ENCODE peak calls at places on chromosomes 3 and 15, in four cellular contexts. X is GM20000, Y is HFFc6, G is A673. H is an unnamed sample.

GRCh38 chr15:93221754-93222153 is 132.7 kb upstream of the RGMA start:
- DNase-seq in G (no peak), Y (no peak), X (no peak), H (no peak)

GRCh38 chr15:68504721-68505090 is 72.7 kb upstream of the ITGA11 start:
- DNase-seq in X (no peak), G (no peak), Y (no peak), H (peak)

GRCh38 chr3:152236741-152237140 is 32.0 kb upstream of the MBNL1 start:
- DNase-seq in Y (peak), G (peak), X (no peak), H (no peak)

GRCh38 chr3:72260590-72260914 is 475.6 kb upstream of the PROK2 start:
- DNase-seq in Y (no peak), G (no peak), X (no peak), H (no peak)

GRCh38 chr3:172448661-172449467 is 608 bp upstream of the GHSR start:
- DNase-seq in G (no peak), Y (no peak), X (no peak), H (no peak)

GRCh38 chr3:171088984-171089754 is 62.6 kb upstream of the SLC2A2 start:
- DNase-seq in Y (peak), X (no peak), G (peak), H (no peak)

GRCh38 chr3:171260430-171260829 is 199.8 kb downstream of the TNIK start:
- DNase-seq in G (no peak), X (no peak), Y (no peak), H (no peak)

GRCh38 chr15:87778358-87778757 is 478.2 kb downstream of the NTRK3 start:
- DNase-seq in X (no peak), Y (no peak), G (no peak), H (no peak)

GRCh38 chr3:132135628-132136333 is 101.0 kb upstream of the CPNE4 start:
- DNase-seq in Y (peak), X (no peak), G (peak), H (peak)

GRCh38 chr3:30305021-30305420 is 301.4 kb upstream of the TGFBR2 start:
- DNase-seq in X (no peak), G (no peak), Y (no peak), H (no peak)

GRCh38 chr3:126125341-126125740 is 41.4 kb upstream of the SLC41A3 start:
- DNase-seq in G (no peak), Y (no peak), X (no peak), H (no peak)

GRCh38 chr3:10548997-10549396 is 43.6 kb upstream of the ATP2B2 start:
- DNase-seq in G (no peak), X (no peak), Y (no peak), H (no peak)

GRCh38 chr3:127206154-127206553 is 13.2 kb downstream of the PRR23E start:
- DNase-seq in G (no peak), X (no peak), Y (no peak), H (no peak)

GRCh38 chr3:185726254-185726967 is 98.4 kb downstream of the IGF2BP2 start:
- DNase-seq in G (no peak), Y (no peak), X (peak), H (no peak)

GRCh38 chr3:189714991-189715961 is 84.1 kb downstream of the TP63 start:
- DNase-seq in G (peak), X (no peak), Y (no peak), H (no peak)

GRCh38 chr3:55765398-55765797 is 278.3 kb upstream of the WNT5A start:
- DNase-seq in X (no peak), Y (no peak), G (no peak), H (peak)

DNA sequence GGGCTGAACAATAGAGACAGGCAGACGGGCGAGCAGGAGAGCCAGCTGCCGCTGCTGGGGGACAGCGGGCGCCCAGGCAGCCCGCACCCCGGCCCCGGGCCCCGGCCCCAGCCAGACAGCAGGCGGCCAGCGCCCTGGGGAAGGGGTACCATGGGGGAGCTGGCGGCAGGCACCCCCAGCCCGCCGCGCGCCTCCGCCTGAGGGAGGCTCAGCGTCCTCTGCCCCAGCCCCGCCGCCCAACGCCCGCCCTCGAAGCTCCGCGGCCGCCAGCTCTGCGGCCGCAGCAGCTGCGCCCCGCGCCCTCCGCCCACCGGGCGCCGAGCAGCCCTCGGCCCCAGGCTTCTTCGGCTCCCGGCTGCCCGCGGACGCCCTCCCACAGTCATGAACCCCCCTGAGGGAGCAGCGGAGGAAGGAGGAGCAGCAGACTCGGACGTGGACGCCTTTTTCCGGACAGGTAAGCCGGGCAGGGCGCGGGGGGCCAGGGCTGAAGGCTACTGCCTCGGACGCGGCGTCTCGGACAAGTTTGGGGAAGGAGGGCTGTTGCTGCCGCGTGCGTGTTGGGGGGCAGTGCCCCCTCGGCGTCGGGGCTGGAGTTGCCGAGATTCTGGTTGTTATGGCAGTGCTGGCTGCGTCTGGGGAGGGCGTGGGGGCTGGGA is 41.6 kb upstream of the ROPN1 start:
- DNase-seq in G (peak), X (peak), Y (no peak), H (no peak)
- TF ChIP-seq CTCF in G (peak), X (no peak), Y (peak), H (no peak)

GRCh38 chr3:14227866-14228265 is 49.2 kb downstream of the LSM3 start:
- DNase-seq in G (no peak), X (no peak), Y (peak), H (no peak)

GRCh38 chr3:14231145-14231990 is 52.8 kb downstream of the LSM3 start:
- DNase-seq in G (no peak), Y (no peak), X (no peak), H (no peak)

GRCh38 chr3:14231998-14232501 is 53.4 kb downstream of the LSM3 start:
- DNase-seq in X (no peak), G (no peak), Y (peak), H (peak)

GRCh38 chr3:14230729-14231128 is 52.1 kb downstream of the LSM3 start:
- DNase-seq in G (no peak), X (no peak), Y (no peak), H (no peak)

GRCh38 chr3:14228611-14229470 is 50.2 kb downstream of the LSM3 start:
- DNase-seq in X (no peak), G (no peak), Y (peak), H (no peak)
- TF ChIP-seq CTCF in X (no peak), G (no peak), Y (no peak), H (no peak)

GRCh38 chr3:37814547-37814946 is 47.1 kb upstream of the CTDSPL start:
- DNase-seq in G (peak), X (peak), Y (peak), H (no peak)
- TF ChIP-seq CTCF in G (peak), X (no peak), Y (peak), H (peak)

DNA sequence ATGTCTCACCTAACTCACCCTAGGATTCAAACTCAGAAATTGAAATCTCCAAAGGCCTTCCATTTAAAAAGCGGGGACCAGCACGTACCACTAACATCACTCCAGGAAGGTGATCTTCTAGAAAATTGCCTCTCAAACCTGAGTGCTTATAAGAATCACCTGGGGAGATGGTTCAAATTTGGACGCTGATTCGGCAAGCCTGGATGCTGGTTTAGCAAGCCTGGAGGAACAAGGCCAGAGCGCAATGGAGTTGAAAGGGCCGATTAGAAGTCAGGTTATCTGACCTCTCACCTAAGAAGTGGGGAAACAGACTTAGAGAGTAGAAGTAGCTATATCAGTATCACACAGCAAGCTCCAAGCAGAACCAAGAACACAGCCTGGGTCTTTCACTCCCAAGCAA is 68.2 kb downstream of the SSUH2 start:
- DNase-seq in Y (no peak), X (no peak), G (no peak), H (no peak)
- TF ChIP-seq CTCF in Y (no peak), X (no peak), G (no peak), H (no peak)

GRCh38 chr3:57436195-57436761 is 107.9 kb downstream of the DNAH12 start:
- DNase-seq in Y (no peak), X (no peak), G (no peak), H (no peak)

DNA sequence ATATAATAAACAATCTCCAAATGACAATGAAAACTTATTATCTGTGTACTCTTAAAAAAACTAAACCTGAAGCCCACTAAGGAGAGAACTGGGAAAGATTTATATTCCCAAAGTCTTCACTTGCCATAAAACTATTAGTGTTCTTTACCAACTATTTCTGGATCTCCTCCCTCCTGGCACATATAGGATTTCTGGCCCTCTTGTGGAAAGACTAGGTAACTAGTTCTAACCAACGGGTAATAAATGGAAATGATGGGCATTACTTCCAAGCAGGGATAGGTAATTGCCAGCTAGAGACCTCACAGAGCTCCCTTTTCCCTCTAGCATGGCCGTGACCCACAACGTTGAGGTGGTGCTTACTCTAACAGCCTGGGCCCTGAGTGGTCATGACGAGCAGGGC is 110.1 kb downstream of the DNAH12 start:
- DNase-seq in G (peak), Y (peak), X (no peak), H (peak)
- TF ChIP-seq CTCF in G (peak), Y (peak), X (no peak), H (peak)

GRCh38 chr15:75042730-75043508 is 19.5 kb downstream of the PPCDC start:
- DNase-seq in G (no peak), Y (no peak), X (peak), H (no peak)
- TF ChIP-seq CTCF in G (peak), Y (no peak), X (peak), H (peak)

GRCh38 chr3:122458992-122459391 is 43.1 kb upstream of the WDR5B start:
- DNase-seq in Y (peak), G (peak), X (no peak), H (no peak)
- TF ChIP-seq CTCF in Y (peak), G (peak), X (peak), H (peak)

GRCh38 chr3:99551520-99551919 is 86.9 kb upstream of the COL8A1 start:
- DNase-seq in Y (no peak), G (no peak), X (no peak), H (no peak)
- TF ChIP-seq CTCF in Y (peak), G (no peak), X (no peak), H (peak)